ENCODE peak calls at places on chromosome 5, in ten cellular contexts. Q, K, R, B, A, D, T, W, Y and V are unnamed samples.

GRCh38 chr5:144313147-144313726 is 142.6 kb downstream of the KCTD16 start:
- DNase-seq in D (no peak), A (no peak), W (no peak), T (no peak), B (no peak), R (no peak), K (no peak), Q (no peak), Y (no peak), V (no peak)

GRCh38 chr5:219492-219891 is 1.4 kb downstream of the SDHA start:
- DNase-seq in Y (no peak), T (no peak), K (no peak), B (peak; percentile 42), W (no peak), D (no peak), Q (no peak), R (no peak), A (no peak), V (peak; percentile 17)

GRCh38 chr5:18433336-18433735 is 799.1 kb downstream of the TAF11L14 start:
- DNase-seq in R (no peak), W (no peak), Q (no peak), D (no peak), K (no peak), Y (no peak), A (no peak), B (no peak), T (no peak), V (no peak)

GRCh38 chr5:143922718-143923117 is 110.8 kb downstream of the HMHB1 start:
- DNase-seq in A (no peak), K (no peak), D (no peak), Y (no peak), T (peak; percentile 16), W (no peak), B (peak; percentile 54), R (no peak), Q (no peak), V (no peak)

GRCh38 chr5:107324071-107324470 is 346.7 kb downstream of the EFNA5 start:
- DNase-seq in Q (no peak), W (no peak), R (no peak), B (peak; percentile 34), Y (no peak), K (no peak), T (no peak), D (no peak), A (no peak), V (no peak)

GRCh38 chr5:10036136-10036535 is 213.6 kb downstream of the ATPSCKMT start:
- DNase-seq in Y (no peak), Q (no peak), A (no peak), K (no peak), B (peak; percentile 64), D (no peak), W (no peak), R (no peak), T (no peak), V (no peak)

GRCh38 chr5:57482671-57483106 is at the start of gene ACTBL2:
- DNase-seq in T (peak; percentile 98), K (peak; percentile 10), R (no peak), Q (no peak), D (no peak), A (no peak), B (peak; percentile 87), Y (no peak), W (no peak), V (no peak)

GRCh38 chr5:78050888-78051287 is 243.6 kb downstream of the AP3B1 start:
- DNase-seq in K (no peak), B (peak; percentile 70), D (no peak), T (no peak), Q (no peak), A (no peak), Y (no peak), R (no peak), W (no peak), V (no peak)

GRCh38 chr5:82594097-82594496 is 315.9 kb upstream of the RPS23 start:
- DNase-seq in B (peak; percentile 63), A (no peak), D (no peak), Y (no peak), W (no peak), R (no peak), K (no peak), T (no peak), Q (no peak), V (no peak)

GRCh38 chr5:88398316-88398715 is 129.7 kb upstream of the TMEM161B start:
- DNase-seq in Y (no peak), K (no peak), R (no peak), A (no peak), Q (no peak), B (no peak), T (no peak), D (no peak), W (no peak), V (no peak)

GRCh38 chr5:124059200-124059599 is 547.2 kb downstream of the CSNK1G3 start:
- DNase-seq in Q (no peak), R (no peak), A (no peak), T (peak; percentile 49), Y (no peak), D (no peak), W (no peak), K (no peak), B (no peak), V (no peak)

GRCh38 chr5:17400724-17401508 is 97.1 kb upstream of the TAF11L2 start:
- DNase-seq in A (peak; percentile 53), B (no peak), Q (no peak), W (peak; percentile 10), D (no peak), Y (no peak), K (no peak), T (no peak), R (no peak), V (no peak)

DNA sequence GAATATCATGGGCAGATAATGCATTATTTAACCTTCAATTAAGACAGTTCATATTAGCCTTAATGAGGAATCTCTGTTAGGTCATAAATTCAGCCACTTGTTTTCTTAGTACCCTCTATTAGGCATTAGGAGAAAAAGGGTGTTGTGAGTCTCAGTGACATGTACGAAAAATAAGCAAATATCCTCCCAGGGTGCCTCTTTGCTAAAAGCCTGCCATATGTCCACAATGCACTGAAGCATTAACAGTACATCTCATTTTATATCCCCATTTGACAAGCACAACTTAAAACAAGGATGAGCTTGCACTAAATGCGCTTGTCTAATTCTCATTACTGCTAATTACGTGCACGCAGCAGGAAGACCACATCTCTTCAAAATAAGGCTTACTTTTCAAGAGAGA is 48.4 kb upstream of the SRFBP1 start:
- DNase-seq in W (no peak), Y (no peak), K (no peak), B (no peak), R (no peak), Q (no peak), T (no peak), D (no peak), A (no peak), V (no peak)
- TF ChIP-seq CTCF in W (no peak), Y (no peak), K (no peak), B (no peak), R (no peak), Q (no peak), T (no peak), D (no peak), A (no peak), V (no peak)

DNA sequence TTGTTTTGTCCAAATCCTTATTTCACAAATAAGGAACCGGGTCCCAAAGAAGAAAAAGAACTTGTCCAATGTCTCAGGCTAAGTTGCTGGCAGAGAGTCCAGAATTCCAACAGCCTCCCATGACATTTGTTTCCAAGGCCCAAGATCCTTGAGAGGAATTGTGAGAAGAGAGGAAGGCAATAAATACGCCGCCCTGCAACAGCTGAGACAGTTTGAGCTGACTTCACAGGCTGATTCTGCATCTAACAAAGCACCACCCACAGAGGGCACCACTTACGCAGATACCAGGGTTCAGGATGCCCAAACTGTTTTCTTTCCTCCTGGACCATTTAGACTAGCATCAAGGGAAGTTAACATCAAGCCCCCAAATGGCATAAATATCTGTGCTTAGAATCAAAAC is 211.3 kb downstream of the FAM114A2 start:
- DNase-seq in R (no peak), Q (no peak), B (no peak), K (no peak), Y (no peak), D (no peak), W (no peak), T (no peak), A (peak; percentile 58), V (no peak)
- TF ChIP-seq CTCF in R (no peak), Q (no peak), B (peak; percentile 9), K (peak; percentile 19), Y (peak; percentile 33), D (no peak), W (no peak), T (no peak), A (peak; percentile 56), V (no peak)

DNA sequence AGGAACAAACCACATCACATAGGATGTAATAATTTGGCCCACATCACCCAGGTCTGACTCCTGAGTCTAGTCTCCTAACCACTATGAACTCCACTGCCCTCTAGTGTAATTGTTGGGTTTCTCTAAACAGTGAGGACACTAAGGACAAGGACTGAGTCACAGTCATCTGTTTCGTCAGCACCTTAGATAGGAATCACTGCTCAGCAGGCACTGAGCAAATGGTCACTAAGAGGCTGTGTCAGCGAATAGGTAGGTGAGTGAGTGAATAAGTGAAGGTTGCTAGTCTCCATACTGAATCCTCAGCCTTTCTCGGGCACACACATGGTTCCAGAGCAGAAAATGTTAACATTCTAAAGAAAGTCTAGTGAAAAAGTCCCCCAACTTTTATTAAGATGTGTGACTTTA is 278.6 kb downstream of the SPOCK1 start:
- DNase-seq in W (no peak), Q (no peak), Y (peak; percentile 76), T (peak; percentile 77), K (peak; percentile 32), B (peak; percentile 58), D (no peak), R (no peak), A (peak; percentile 76), V (peak; percentile 26)
- TF ChIP-seq CTCF in W (peak; percentile 47), Q (peak; percentile 52), Y (peak; percentile 57), T (peak; percentile 71), K (peak; percentile 71), B (peak; percentile 52), D (no peak), R (no peak), A (peak; percentile 61), V (peak; percentile 47)

GRCh38 chr5:177302354-177303110 is 987 bp downstream of the RAB24 start:
- DNase-seq in D (peak; percentile 36), Y (no peak), R (no peak), Q (no peak), W (no peak), K (no peak), T (no peak), B (no peak), A (peak; percentile 56), V (no peak)

GRCh38 chr5:177303925-177304391 is 359 bp downstream of the PRELID1 start:
- DNase-seq in B (peak; percentile 37), Q (no peak), D (no peak), T (no peak), Y (no peak), W (no peak), A (no peak), K (no peak), R (no peak), V (peak; percentile 29)

GRCh38 chr5:177304392-177305119 is 957 bp downstream of the PRELID1 start:
- DNase-seq in R (peak; percentile 83), B (no peak), Q (no peak), Y (no peak), K (no peak), W (peak; percentile 47), D (peak; percentile 39), T (no peak), A (no peak), V (peak; percentile 43)

GRCh38 chr5:177301503-177302165 is 1.9 kb downstream of the RAB24 start:
- DNase-seq in W (no peak), K (no peak), B (no peak), Q (no peak), T (no peak), R (peak; percentile 92), Y (no peak), D (no peak), A (no peak), V (no peak)

GRCh38 chr5:177303121-177303924 is at the start of the genes PRELID1 and RAB24:
- DNase-seq in W (peak; percentile 97), K (peak; percentile 48), Y (no peak), T (no peak), Q (peak; percentile 91), R (peak; percentile 98), A (peak; percentile 96), B (peak; percentile 79), D (peak; percentile 94), V (peak; percentile 93)
- TF ChIP-seq CTCF in W (no peak), K (peak; percentile 27), Y (peak; percentile 36), T (no peak), Q (peak; percentile 28), R (no peak), A (no peak), B (no peak), D (no peak), V (peak; percentile 15)